ENCODE peak calls at places on chromosomes 11 and 22, in eight cellular contexts. One of them, this sample, is unnamed.

GRCh38 chr11:123301696-123302400 is 106.8 kb upstream of the CLMP start:
- DNase-seq in ascending aorta: peak; percentile 71
- DNase-seq in heart right ventricle: peak; percentile 70
- DNase-seq in CD14-positive monocyte: peak; percentile 57
- DNase-seq in colonic mucosa: peak; percentile 46
- DNase-seq in endothelial cell: peak; percentile 84
- DNase-seq in coronary artery: no peak
- DNase-seq in MCF 10A: peak; percentile 40
- DNase-seq in this sample: peak; percentile 31

GRCh38 chr11:67373916-67374570 is 645 bp upstream of the CLCF1 start:
- DNase-seq in CD14-positive monocyte: peak; percentile 88
- DNase-seq in MCF 10A: peak; percentile 96
- DNase-seq in coronary artery: peak; percentile 94
- DNase-seq in ascending aorta: peak; percentile 97
- DNase-seq in colonic mucosa: peak; percentile 79
- DNase-seq in heart right ventricle: peak; percentile 70
- DNase-seq in endothelial cell: peak; percentile 85
- DNase-seq in this sample: peak; percentile 94

GRCh38 chr22:40426671-40427070 is 56.3 kb downstream of the SGSM3 start:
- DNase-seq in coronary artery: no peak
- DNase-seq in MCF 10A: no peak
- DNase-seq in endothelial cell: no peak
- DNase-seq in colonic mucosa: no peak
- DNase-seq in heart right ventricle: no peak
- DNase-seq in ascending aorta: no peak
- DNase-seq in CD14-positive monocyte: no peak
- DNase-seq in this sample: no peak

GRCh38 chr22:50034126-50035081 is 21.8 kb upstream of the IL17REL start:
- DNase-seq in MCF 10A: no peak
- DNase-seq in CD14-positive monocyte: no peak
- DNase-seq in heart right ventricle: no peak
- DNase-seq in ascending aorta: no peak
- DNase-seq in colonic mucosa: no peak
- DNase-seq in endothelial cell: no peak
- DNase-seq in coronary artery: no peak
- DNase-seq in this sample: peak; percentile 52

GRCh38 chr11:108825381-108825780 is 160.5 kb downstream of the DDX10 start:
- DNase-seq in heart right ventricle: no peak
- DNase-seq in coronary artery: no peak
- DNase-seq in CD14-positive monocyte: no peak
- DNase-seq in colonic mucosa: no peak
- DNase-seq in endothelial cell: no peak
- DNase-seq in ascending aorta: no peak
- DNase-seq in MCF 10A: no peak
- DNase-seq in this sample: peak; percentile 19

GRCh38 chr11:121143921-121144320 is 42.9 kb downstream of the TECTA start:
- DNase-seq in ascending aorta: no peak
- DNase-seq in heart right ventricle: no peak
- DNase-seq in CD14-positive monocyte: no peak
- DNase-seq in coronary artery: no peak
- DNase-seq in endothelial cell: no peak
- DNase-seq in MCF 10A: no peak
- DNase-seq in colonic mucosa: no peak
- DNase-seq in this sample: no peak

GRCh38 chr11:69066122-69067112 is 17.7 kb downstream of the TPCN2 start:
- DNase-seq in MCF 10A: no peak
- DNase-seq in ascending aorta: no peak
- DNase-seq in endothelial cell: no peak
- DNase-seq in CD14-positive monocyte: no peak
- DNase-seq in colonic mucosa: no peak
- DNase-seq in coronary artery: no peak
- DNase-seq in heart right ventricle: peak; percentile 6
- DNase-seq in this sample: no peak

GRCh38 chr11:75421035-75421602 is 11.9 kb downstream of the KLHL35 start:
- DNase-seq in MCF 10A: no peak
- DNase-seq in endothelial cell: no peak
- DNase-seq in CD14-positive monocyte: no peak
- DNase-seq in colonic mucosa: no peak
- DNase-seq in coronary artery: no peak
- DNase-seq in heart right ventricle: no peak
- DNase-seq in ascending aorta: no peak
- DNase-seq in this sample: no peak

GRCh38 chr22:46351767-46352166 is 16.3 kb downstream of the TRMU start:
- DNase-seq in heart right ventricle: no peak
- DNase-seq in endothelial cell: no peak
- DNase-seq in ascending aorta: no peak
- DNase-seq in coronary artery: no peak
- DNase-seq in colonic mucosa: no peak
- DNase-seq in CD14-positive monocyte: peak; percentile 40
- DNase-seq in MCF 10A: no peak
- DNase-seq in this sample: no peak

GRCh38 chr22:24807284-24807950 is 1.4 kb downstream of the SGSM1 start:
- DNase-seq in coronary artery: peak; percentile 84
- DNase-seq in colonic mucosa: no peak
- DNase-seq in ascending aorta: peak; percentile 90
- DNase-seq in MCF 10A: no peak
- DNase-seq in heart right ventricle: peak; percentile 29
- DNase-seq in CD14-positive monocyte: no peak
- DNase-seq in endothelial cell: peak; percentile 14
- DNase-seq in this sample: peak; percentile 18

GRCh38 chr11:8757047-8757446 is 74.5 kb downstream of the RPL27A start:
- DNase-seq in ascending aorta: no peak
- DNase-seq in heart right ventricle: no peak
- DNase-seq in endothelial cell: no peak
- DNase-seq in colonic mucosa: no peak
- DNase-seq in MCF 10A: no peak
- DNase-seq in CD14-positive monocyte: no peak
- DNase-seq in coronary artery: no peak
- DNase-seq in this sample: no peak

GRCh38 chr11:86202013-86202336 is 42.6 kb upstream of the EED start:
- DNase-seq in MCF 10A: no peak
- DNase-seq in heart right ventricle: no peak
- DNase-seq in coronary artery: no peak
- DNase-seq in endothelial cell: no peak
- DNase-seq in CD14-positive monocyte: no peak
- DNase-seq in ascending aorta: no peak
- DNase-seq in colonic mucosa: no peak
- DNase-seq in this sample: no peak

GRCh38 chr11:36718481-36718880 is 120.4 kb upstream of the RAG2 start:
- DNase-seq in endothelial cell: no peak
- DNase-seq in MCF 10A: no peak
- DNase-seq in colonic mucosa: no peak
- DNase-seq in heart right ventricle: no peak
- DNase-seq in coronary artery: no peak
- DNase-seq in CD14-positive monocyte: no peak
- DNase-seq in ascending aorta: no peak
- DNase-seq in this sample: no peak

GRCh38 chr22:26450453-26451185 is 21.6 kb downstream of the ASPHD2 start:
- DNase-seq in coronary artery: no peak
- DNase-seq in ascending aorta: peak; percentile 39
- DNase-seq in colonic mucosa: no peak
- DNase-seq in CD14-positive monocyte: no peak
- DNase-seq in MCF 10A: no peak
- DNase-seq in heart right ventricle: no peak
- DNase-seq in endothelial cell: no peak
- DNase-seq in this sample: no peak

GRCh38 chr11:75004215-75004614 is 15.5 kb downstream of the NEU3 start:
- DNase-seq in colonic mucosa: no peak
- DNase-seq in endothelial cell: no peak
- DNase-seq in MCF 10A: no peak
- DNase-seq in heart right ventricle: no peak
- DNase-seq in CD14-positive monocyte: no peak
- DNase-seq in coronary artery: no peak
- DNase-seq in ascending aorta: no peak
- DNase-seq in this sample: no peak

GRCh38 chr22:46068908-46069481 is 81.3 kb upstream of the PPARA start:
- DNase-seq in ascending aorta: peak; percentile 63
- DNase-seq in CD14-positive monocyte: no peak
- DNase-seq in MCF 10A: peak; percentile 75
- DNase-seq in coronary artery: peak; percentile 63
- DNase-seq in colonic mucosa: no peak
- DNase-seq in endothelial cell: no peak
- DNase-seq in heart right ventricle: peak; percentile 22
- DNase-seq in this sample: peak; percentile 55

GRCh38 chr22:35432226-35432905 is 32.4 kb downstream of the MCM5 start:
- DNase-seq in ascending aorta: no peak
- DNase-seq in endothelial cell: no peak
- DNase-seq in coronary artery: no peak
- DNase-seq in heart right ventricle: no peak
- DNase-seq in CD14-positive monocyte: no peak
- DNase-seq in colonic mucosa: no peak
- DNase-seq in MCF 10A: no peak
- DNase-seq in this sample: no peak

GRCh38 chr22:36636916-36637315 is 66.6 kb downstream of the CACNG2 start:
- DNase-seq in colonic mucosa: no peak
- DNase-seq in heart right ventricle: no peak
- DNase-seq in coronary artery: no peak
- DNase-seq in MCF 10A: no peak
- DNase-seq in CD14-positive monocyte: no peak
- DNase-seq in ascending aorta: no peak
- DNase-seq in endothelial cell: no peak
- DNase-seq in this sample: no peak

GRCh38 chr11:24226606-24227005 is 270.2 kb upstream of the LUZP2 start:
- DNase-seq in heart right ventricle: no peak
- DNase-seq in ascending aorta: no peak
- DNase-seq in coronary artery: no peak
- DNase-seq in endothelial cell: no peak
- DNase-seq in CD14-positive monocyte: no peak
- DNase-seq in colonic mucosa: no peak
- DNase-seq in MCF 10A: no peak
- DNase-seq in this sample: peak; percentile 10

GRCh38 chr11:96014234-96014633 is 90.3 kb upstream of the MTMR2 start:
- DNase-seq in colonic mucosa: no peak
- DNase-seq in coronary artery: no peak
- DNase-seq in MCF 10A: peak; percentile 41
- DNase-seq in ascending aorta: no peak
- DNase-seq in heart right ventricle: no peak
- DNase-seq in CD14-positive monocyte: no peak
- DNase-seq in endothelial cell: no peak
- DNase-seq in this sample: peak; percentile 71

GRCh38 chr11:95088946-95089619 is 563 bp upstream of the ENDOD1 start:
- DNase-seq in colonic mucosa: no peak
- DNase-seq in coronary artery: peak; percentile 86
- DNase-seq in ascending aorta: no peak
- DNase-seq in endothelial cell: no peak
- DNase-seq in CD14-positive monocyte: no peak
- DNase-seq in MCF 10A: no peak
- DNase-seq in heart right ventricle: no peak
- DNase-seq in this sample: no peak

DNA sequence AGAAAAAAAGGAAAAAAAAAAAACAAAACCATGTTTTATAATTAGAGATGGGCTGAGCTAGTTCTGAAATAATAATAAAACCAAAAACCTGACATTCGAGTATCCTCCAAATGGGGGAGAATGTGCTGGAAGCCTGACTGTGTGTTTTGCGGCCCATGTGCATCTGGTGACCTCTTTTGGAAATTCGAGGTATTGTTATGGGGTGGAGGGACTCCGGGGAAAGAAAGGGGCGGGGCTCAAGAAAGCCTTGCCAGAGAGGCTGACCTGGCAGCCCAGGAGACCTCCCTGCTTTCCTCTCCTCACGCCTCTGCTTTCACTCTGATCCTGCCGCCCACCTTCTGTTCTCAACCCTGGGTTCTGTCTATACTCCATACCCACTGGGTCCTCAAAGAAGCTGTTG is 72.9 kb downstream of the CTTN start:
- DNase-seq in colonic mucosa: no peak
- DNase-seq in coronary artery: no peak
- DNase-seq in ascending aorta: no peak
- DNase-seq in MCF 10A: peak; percentile 61
- DNase-seq in CD14-positive monocyte: no peak
- DNase-seq in heart right ventricle: no peak
- DNase-seq in endothelial cell: peak; percentile 65
- DNase-seq in this sample: peak; percentile 39
- TF ChIP-seq CTCF in colonic mucosa: no peak
- TF ChIP-seq CTCF in coronary artery: no peak
- TF ChIP-seq CTCF in ascending aorta: peak; percentile 22
- TF ChIP-seq CTCF in MCF 10A: peak; percentile 7
- TF ChIP-seq CTCF in CD14-positive monocyte: peak; percentile 9
- TF ChIP-seq CTCF in heart right ventricle: no peak
- TF ChIP-seq CTCF in endothelial cell: no peak
- TF ChIP-seq CTCF in this sample: peak; percentile 43

GRCh38 chr11:71447791-71448256 is 369 bp downstream of the DHCR7 start:
- DNase-seq in colonic mucosa: peak; percentile 34
- DNase-seq in endothelial cell: peak; percentile 58
- DNase-seq in CD14-positive monocyte: no peak
- DNase-seq in ascending aorta: no peak
- DNase-seq in coronary artery: peak; percentile 80
- DNase-seq in MCF 10A: no peak
- DNase-seq in heart right ventricle: no peak
- DNase-seq in this sample: no peak
- TF ChIP-seq CTCF in colonic mucosa: no peak
- TF ChIP-seq CTCF in endothelial cell: no peak
- TF ChIP-seq CTCF in CD14-positive monocyte: no peak
- TF ChIP-seq CTCF in ascending aorta: no peak
- TF ChIP-seq CTCF in coronary artery: no peak
- TF ChIP-seq CTCF in MCF 10A: no peak
- TF ChIP-seq CTCF in heart right ventricle: no peak
- TF ChIP-seq CTCF in this sample: no peak

GRCh38 chr11:61617515-61617914 is 36.6 kb upstream of the SYT7 start:
- DNase-seq in ascending aorta: no peak
- DNase-seq in CD14-positive monocyte: no peak
- DNase-seq in MCF 10A: no peak
- DNase-seq in heart right ventricle: no peak
- DNase-seq in coronary artery: no peak
- DNase-seq in endothelial cell: no peak
- DNase-seq in colonic mucosa: no peak
- DNase-seq in this sample: no peak
- TF ChIP-seq CTCF in ascending aorta: no peak
- TF ChIP-seq CTCF in CD14-positive monocyte: no peak
- TF ChIP-seq CTCF in MCF 10A: no peak
- TF ChIP-seq CTCF in heart right ventricle: no peak
- TF ChIP-seq CTCF in coronary artery: no peak
- TF ChIP-seq CTCF in endothelial cell: peak; percentile 57
- TF ChIP-seq CTCF in colonic mucosa: no peak
- TF ChIP-seq CTCF in this sample: no peak

GRCh38 chr11:104329043-104329442 is 165.1 kb upstream of the PDGFD start:
- DNase-seq in MCF 10A: no peak
- DNase-seq in endothelial cell: no peak
- DNase-seq in colonic mucosa: no peak
- DNase-seq in coronary artery: no peak
- DNase-seq in ascending aorta: no peak
- DNase-seq in heart right ventricle: no peak
- DNase-seq in CD14-positive monocyte: no peak
- DNase-seq in this sample: no peak

GRCh38 chr11:104328514-104328912 is 164.6 kb upstream of the PDGFD start:
- DNase-seq in ascending aorta: no peak
- DNase-seq in MCF 10A: no peak
- DNase-seq in coronary artery: no peak
- DNase-seq in heart right ventricle: no peak
- DNase-seq in endothelial cell: no peak
- DNase-seq in colonic mucosa: no peak
- DNase-seq in CD14-positive monocyte: no peak
- DNase-seq in this sample: no peak

GRCh38 chr11:104327864-104328513 is 164.0 kb upstream of the PDGFD start:
- DNase-seq in coronary artery: no peak
- DNase-seq in endothelial cell: no peak
- DNase-seq in ascending aorta: no peak
- DNase-seq in colonic mucosa: no peak
- DNase-seq in CD14-positive monocyte: no peak
- DNase-seq in MCF 10A: no peak
- DNase-seq in heart right ventricle: no peak
- DNase-seq in this sample: no peak

GRCh38 chr11:104333977-104334376 is 170.0 kb upstream of the PDGFD start:
- DNase-seq in coronary artery: no peak
- DNase-seq in endothelial cell: peak; percentile 12
- DNase-seq in MCF 10A: peak; percentile 4
- DNase-seq in colonic mucosa: no peak
- DNase-seq in heart right ventricle: no peak
- DNase-seq in CD14-positive monocyte: no peak
- DNase-seq in ascending aorta: no peak
- DNase-seq in this sample: no peak

GRCh38 chr11:104332110-104332509 is 168.2 kb upstream of the PDGFD start:
- DNase-seq in endothelial cell: peak; percentile 53
- DNase-seq in colonic mucosa: no peak
- DNase-seq in coronary artery: no peak
- DNase-seq in heart right ventricle: no peak
- DNase-seq in CD14-positive monocyte: no peak
- DNase-seq in ascending aorta: no peak
- DNase-seq in MCF 10A: peak; percentile 18
- DNase-seq in this sample: peak; percentile 35
- TF ChIP-seq CTCF in endothelial cell: peak; percentile 41
- TF ChIP-seq CTCF in colonic mucosa: no peak
- TF ChIP-seq CTCF in coronary artery: no peak
- TF ChIP-seq CTCF in heart right ventricle: no peak
- TF ChIP-seq CTCF in CD14-positive monocyte: peak; percentile 23
- TF ChIP-seq CTCF in ascending aorta: no peak
- TF ChIP-seq CTCF in MCF 10A: peak; percentile 26
- TF ChIP-seq CTCF in this sample: peak; percentile 64

This sample was measured in choroid plexus epithelial cell.